ENCODE peak calls at places on chromosome 11, in seven cellular contexts. R is ovary, H is H1, B is suprapubic skin, W is tibial nerve, S is K562, J is esophagus muscularis mucosa. P is an unnamed sample. For H3K36me3, the result is how much of the 10 kb centered on the place peaks cover.

GRCh38 chr11:128691802-128692749 is 1.8 kb upstream of the FLI1 start:
- DNase-seq in R (no peak), H (peak), B (peak), W (no peak), S (no peak), J (no peak), P (no peak)

GRCh38 chr11:79122759-79123158 is 318.1 kb downstream of the TENM4 start:
- DNase-seq in R (no peak), H (no peak), B (no peak), W (no peak), S (no peak), J (peak), P (no peak)

GRCh38 chr11:1140642-1141490 is 16.9 kb upstream of the MUC5AC start:
- DNase-seq in R (no peak), H (no peak), B (no peak), W (no peak), S (no peak), J (no peak), P (no peak)

GRCh38 chr11:56816259-56816658 is 67.8 kb upstream of the OR9G4 start:
- DNase-seq in R (no peak), H (no peak), B (no peak), W (no peak), S (no peak), J (no peak), P (no peak)

GRCh38 chr11:60934091-60934789 is 10.0 kb downstream of the TMEM132A start:
- DNase-seq in R (no peak), H (no peak), B (no peak), W (no peak), S (no peak), J (no peak), P (no peak)

GRCh38 chr11:72425053-72425980 is 9.0 kb downstream of the CLPB start:
- DNase-seq in R (no peak), H (no peak), B (no peak), W (no peak), S (no peak), J (no peak), P (peak)

GRCh38 chr11:74702383-74703007 is 28.7 kb downstream of the CHRDL2 start:
- DNase-seq in R (peak), H (peak), B (peak), W (no peak), S (peak), J (no peak), P (peak)

GRCh38 chr11:77410076-77410827 is 63.6 kb downstream of the PAK1 start:
- DNase-seq in R (no peak), H (no peak), B (no peak), W (no peak), S (no peak), J (no peak), P (no peak)

GRCh38 chr11:130480721-130481140 is 32.3 kb downstream of the ADAMTS15 start:
- DNase-seq in R (no peak), H (no peak), B (no peak), W (no peak), S (no peak), J (no peak), P (no peak)

DNA sequence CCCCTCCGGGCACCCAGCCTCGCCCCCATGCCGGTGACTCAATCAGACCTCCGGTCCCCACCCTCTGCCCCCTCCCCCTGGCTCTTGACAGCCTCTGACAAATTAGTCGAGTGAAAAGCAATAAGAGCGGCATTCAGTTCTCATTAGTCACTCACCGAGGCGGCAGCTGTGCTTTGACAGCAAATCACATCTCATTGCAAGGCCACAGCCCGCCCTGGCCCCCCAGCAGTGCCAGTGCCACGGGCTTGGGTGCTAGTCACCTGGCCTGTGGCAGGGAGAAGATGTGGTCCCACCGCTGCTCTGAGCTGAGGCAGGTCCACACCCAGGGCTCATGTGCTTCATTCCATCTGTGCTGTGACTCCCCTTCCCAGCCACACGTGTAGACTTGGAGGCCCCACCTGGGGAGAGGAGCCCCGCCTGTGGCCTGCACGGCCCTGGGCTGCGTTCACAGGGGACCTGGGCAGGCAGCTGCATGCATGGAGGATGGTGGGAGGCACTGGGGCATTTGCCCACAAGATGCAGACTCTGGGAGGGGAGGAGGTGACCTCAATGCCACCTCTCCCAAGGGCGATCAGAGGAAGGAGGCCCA is 7.4 kb upstream of the TH start:
- DNase-seq in R (no peak), H (no peak), B (no peak), W (no peak), S (no peak), J (no peak), P (no peak)
- TF ChIP-seq POLR2A in R (no peak), H (no peak), B (no peak), W (no peak), S (no peak), J (no peak), P (no peak)

DNA sequence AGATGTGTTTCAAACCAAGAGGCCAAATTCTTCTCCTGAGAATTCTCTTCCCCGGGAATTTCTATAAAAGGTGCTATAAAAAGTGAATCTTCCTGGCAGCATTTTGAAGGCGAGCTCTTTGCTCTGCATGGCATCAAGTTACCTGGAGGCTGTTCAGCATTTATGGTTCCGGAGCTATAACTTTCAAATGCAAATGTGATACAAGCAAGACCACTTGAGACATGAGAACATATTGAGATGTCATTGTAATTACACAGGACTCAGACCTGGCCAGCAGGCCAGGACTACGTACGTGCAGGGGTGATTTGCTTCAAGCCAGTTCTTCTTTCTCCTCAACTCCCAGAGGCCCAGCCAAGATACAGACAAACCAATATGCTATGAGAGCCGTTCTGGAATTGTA is 227.4 kb upstream of the FAT3 start:
- DNase-seq in R (no peak), H (no peak), B (no peak), W (no peak), S (no peak), J (no peak), P (no peak)
- TF ChIP-seq EP300 in R (no peak), H (no peak), B (no peak), W (no peak), S (no peak), J (no peak), P (no peak)

DNA sequence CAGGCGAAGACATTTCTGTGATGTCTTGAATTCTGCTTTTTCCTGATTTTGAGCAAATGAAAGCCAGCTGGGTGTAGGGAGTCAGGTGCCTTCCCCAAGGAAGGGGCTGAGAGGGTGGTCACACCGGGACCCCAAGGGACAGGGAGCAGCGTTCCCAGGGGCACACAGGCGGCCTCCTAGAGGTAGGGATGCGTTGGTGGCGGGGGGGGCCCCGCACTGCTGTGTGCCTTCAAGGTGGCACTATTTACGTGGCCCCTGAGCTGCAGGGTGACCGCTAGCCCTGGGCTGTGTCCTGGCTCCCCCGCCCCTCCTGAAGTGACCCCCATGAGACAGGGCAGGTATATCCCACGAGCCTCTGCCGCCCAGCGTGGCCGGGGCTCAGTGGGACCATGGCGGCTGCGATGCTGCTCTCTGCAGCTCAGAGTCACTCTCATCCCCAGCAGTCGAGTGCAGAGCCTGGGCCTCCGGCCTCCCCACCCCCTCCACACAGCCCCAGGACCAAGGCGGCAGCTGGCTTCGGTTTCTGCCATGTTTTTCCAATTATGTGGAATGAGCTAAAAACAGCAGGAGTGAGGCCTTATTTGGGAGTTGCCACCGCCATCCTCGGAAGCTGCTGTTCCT is 60.9 kb downstream of the LRP5 start:
- DNase-seq in R (peak), H (no peak), B (no peak), W (no peak), S (no peak), J (no peak), P (no peak)
- H3K36me3 ChIP-seq in R (under half), H (under half), B (under half), W (under half), S (under half), J (under half), P (under half)

GRCh38 chr11:119067371-119068222 is at the start of gene VPS11:
- DNase-seq in R (peak), H (peak), B (peak), W (peak), S (peak), J (peak), P (peak)
- TF ChIP-seq POLR2A in R (peak), H (peak), B (peak), W (peak), S (peak), J (peak), P (no peak)

GRCh38 chr11:94948070-94948617 is 25.2 kb downstream of the CWC15 start:
- DNase-seq in R (no peak), H (no peak), B (no peak), W (no peak), S (no peak), J (no peak), P (no peak)
- TF ChIP-seq EP300 in R (no peak), H (no peak), B (no peak), W (no peak), S (no peak), J (no peak), P (no peak)

DNA sequence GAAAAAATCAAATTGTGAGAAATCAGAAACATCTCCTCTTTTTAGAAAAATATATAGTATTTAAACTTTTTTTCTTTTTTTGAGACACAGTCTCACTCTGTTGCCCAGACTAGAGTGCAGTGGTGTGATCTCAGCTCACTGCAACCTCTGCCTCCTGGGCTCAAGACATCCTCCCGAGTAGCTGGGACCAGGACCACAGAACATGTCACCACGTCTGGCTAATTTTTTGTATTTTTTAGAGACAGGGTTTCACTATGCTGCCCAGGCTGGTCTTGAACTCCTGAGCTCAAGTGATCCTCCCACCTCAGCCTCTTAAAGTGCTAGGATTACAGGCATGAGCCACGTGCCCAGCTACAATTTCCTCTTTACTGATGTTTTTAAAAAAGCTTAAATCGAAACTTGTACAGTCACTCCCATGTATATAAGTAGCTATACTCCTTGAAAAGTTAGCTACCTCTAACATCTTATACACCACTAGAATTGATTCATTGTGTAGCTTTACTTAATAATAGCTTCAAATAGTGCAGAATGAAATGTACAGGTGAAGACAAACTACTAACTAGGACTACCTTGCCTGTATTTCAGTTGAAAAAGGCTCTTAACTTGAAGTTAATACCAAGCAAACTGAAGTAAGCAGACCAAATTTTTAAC is 10.3 kb downstream of the EIF4G2 start:
- DNase-seq in R (no peak), H (no peak), B (no peak), W (no peak), S (no peak), J (peak), P (no peak)
- H3K36me3 ChIP-seq in R (under half), H (half or more), B (half or more), W (under half), S (half or more), J (half or more), P (half or more)

GRCh38 chr11:95675585-95675984 is 114.0 kb downstream of the FAM76B start:
- DNase-seq in R (no peak), H (no peak), B (no peak), W (no peak), S (no peak), J (no peak), P (no peak)

GRCh38 chr11:95680169-95680929 is 109.2 kb downstream of the FAM76B start:
- DNase-seq in R (no peak), H (no peak), B (no peak), W (no peak), S (no peak), J (no peak), P (no peak)

GRCh38 chr11:95678988-95679387 is 110.6 kb downstream of the FAM76B start:
- DNase-seq in R (no peak), H (no peak), B (no peak), W (no peak), S (no peak), J (no peak), P (no peak)

GRCh38 chr11:95674669-95675358 is 114.8 kb downstream of the FAM76B start:
- DNase-seq in R (no peak), H (no peak), B (no peak), W (no peak), S (no peak), J (no peak), P (no peak)

DNA sequence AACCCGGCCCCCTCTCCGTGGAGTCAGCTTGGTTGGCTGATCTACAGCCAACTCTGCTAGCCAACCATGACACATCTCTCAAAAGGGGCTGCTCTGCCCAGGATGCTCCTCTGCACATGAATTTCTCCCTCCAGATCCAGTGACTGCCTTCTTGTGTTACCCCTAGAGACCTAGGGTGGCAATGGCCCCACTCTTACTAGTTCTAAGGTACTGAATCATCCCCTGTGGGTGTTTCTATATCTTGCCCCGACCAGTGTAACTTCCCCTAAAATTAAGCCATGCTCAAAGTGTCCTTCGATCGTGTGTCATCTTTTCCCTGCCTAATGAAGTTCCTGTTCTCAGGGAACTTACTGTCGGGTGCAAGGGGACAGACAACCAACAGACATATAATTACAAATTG is 113.3 kb downstream of the FAM76B start:
- DNase-seq in R (no peak), H (no peak), B (no peak), W (no peak), S (no peak), J (no peak), P (no peak)
- TF ChIP-seq POLR2A in R (no peak), H (no peak), B (no peak), W (no peak), S (no peak), J (no peak), P (no peak)